ENCODE peak calls at places on chromosomes 16 and 17, in five cellular contexts. Q, D, C, I and J are unnamed samples.

GRCh38 chr17:17702821-17703607 is 21.8 kb downstream of the RAI1 start:
- DNase-seq in Q (no peak), D (peak; percentile 80), C (no peak), I (no peak), J (peak; percentile 84)

GRCh38 chr16:1981972-1982574 is 804 bp upstream of the NOXO1 start:
- DNase-seq in Q (no peak), D (no peak), C (peak; percentile 68), I (no peak), J (no peak)

GRCh38 chr17:66414528-66415175 is 112.2 kb downstream of the PRKCA start:
- DNase-seq in Q (no peak), D (no peak), C (no peak), I (no peak), J (no peak)

GRCh38 chr16:67086829-67087228 is 22.9 kb upstream of the PHAF1 start:
- DNase-seq in Q (peak; percentile 69), D (no peak), C (no peak), I (no peak), J (peak; percentile 5)

GRCh38 chr17:7356072-7356549 is 1.2 kb downstream of the TMEM95 start:
- DNase-seq in Q (peak; percentile 53), D (peak; percentile 97), C (peak; percentile 72), I (peak; percentile 91), J (peak; percentile 97)

GRCh38 chr16:87145181-87146176 is 171.7 kb downstream of the C16orf95 start:
- DNase-seq in Q (peak; percentile 46), D (no peak), C (peak; percentile 16), I (no peak), J (peak; percentile 96)

GRCh38 chr16:64858076-64858475 is 263.8 kb downstream of the CDH11 start:
- DNase-seq in Q (peak; percentile 78), D (no peak), C (no peak), I (no peak), J (no peak)

GRCh38 chr17:79939755-79940154 is 95.9 kb downstream of the TBC1D16 start:
- DNase-seq in Q (no peak), D (no peak), C (no peak), I (no peak), J (peak; percentile 29)

GRCh38 chr17:319266-319665 is 33.3 kb downstream of the RPH3AL start:
- DNase-seq in Q (no peak), D (no peak), C (no peak), I (no peak), J (no peak)

GRCh38 chr16:77499373-77500285 is 64.8 kb upstream of the ADAMTS18 start:
- DNase-seq in Q (no peak), D (no peak), C (peak; percentile 6), I (no peak), J (peak; percentile 60)

GRCh38 chr16:55508941-55509920 is at the start of gene LPCAT2:
- DNase-seq in Q (peak; percentile 84), D (peak; percentile 96), C (peak; percentile 84), I (peak; percentile 94), J (peak; percentile 92)

GRCh38 chr17:78715876-78716275 is 66.2 kb downstream of the CYTH1 start:
- DNase-seq in Q (no peak), D (no peak), C (no peak), I (no peak), J (no peak)

GRCh38 chr16:70657956-70658355 is 11.6 kb downstream of the IL34 start:
- DNase-seq in Q (no peak), D (no peak), C (no peak), I (no peak), J (peak; percentile 75)

DNA sequence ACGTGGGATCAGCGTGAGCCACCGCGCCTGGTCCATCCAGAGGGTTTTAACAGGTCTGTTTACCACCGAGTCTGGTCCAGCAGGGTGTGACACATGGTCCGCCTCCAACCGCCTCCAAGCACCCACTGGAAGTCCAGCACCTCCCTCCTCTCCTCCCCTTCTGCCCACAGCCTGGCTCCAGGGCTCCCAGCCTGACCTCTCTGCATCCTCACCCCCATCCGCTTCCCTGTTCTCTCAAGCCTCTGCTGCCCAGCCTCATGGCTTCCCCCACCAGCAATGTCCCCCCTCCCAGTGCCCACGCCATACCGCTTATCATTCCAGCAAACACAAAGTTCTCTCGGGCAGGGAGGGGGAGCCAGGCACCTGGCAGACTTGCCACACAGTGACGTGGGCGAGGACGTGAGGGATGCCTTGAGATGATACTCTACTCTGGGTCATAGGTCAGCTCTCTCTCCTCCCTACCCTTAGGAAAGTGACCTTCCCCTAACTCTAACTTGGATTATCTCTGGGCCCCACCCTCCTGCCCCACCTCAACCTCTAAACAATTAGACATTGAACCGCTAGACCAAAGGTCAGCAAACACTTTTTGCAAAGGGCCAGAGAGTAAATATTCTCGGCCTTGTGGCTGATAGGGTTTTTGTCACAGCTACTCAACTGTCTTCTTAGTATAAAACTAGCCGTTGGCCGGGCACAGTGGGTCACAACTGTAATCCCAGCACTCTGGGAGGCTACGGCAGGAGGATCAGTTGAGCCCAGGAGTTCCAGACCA is 23.1 kb downstream of the CDC42EP4 start:
- DNase-seq in Q (no peak), D (no peak), C (no peak), I (no peak), J (no peak)
- H3K4me1 ChIP-seq in Q (peaks cover 46% of the 10 kb centered on the region), D (peaks cover 11% of the 10 kb centered on the region), C (peaks cover 50% of the 10 kb centered on the region), I (peaks cover 59% of the 10 kb centered on the region), J (peaks cover 65% of the 10 kb centered on the region)

DNA sequence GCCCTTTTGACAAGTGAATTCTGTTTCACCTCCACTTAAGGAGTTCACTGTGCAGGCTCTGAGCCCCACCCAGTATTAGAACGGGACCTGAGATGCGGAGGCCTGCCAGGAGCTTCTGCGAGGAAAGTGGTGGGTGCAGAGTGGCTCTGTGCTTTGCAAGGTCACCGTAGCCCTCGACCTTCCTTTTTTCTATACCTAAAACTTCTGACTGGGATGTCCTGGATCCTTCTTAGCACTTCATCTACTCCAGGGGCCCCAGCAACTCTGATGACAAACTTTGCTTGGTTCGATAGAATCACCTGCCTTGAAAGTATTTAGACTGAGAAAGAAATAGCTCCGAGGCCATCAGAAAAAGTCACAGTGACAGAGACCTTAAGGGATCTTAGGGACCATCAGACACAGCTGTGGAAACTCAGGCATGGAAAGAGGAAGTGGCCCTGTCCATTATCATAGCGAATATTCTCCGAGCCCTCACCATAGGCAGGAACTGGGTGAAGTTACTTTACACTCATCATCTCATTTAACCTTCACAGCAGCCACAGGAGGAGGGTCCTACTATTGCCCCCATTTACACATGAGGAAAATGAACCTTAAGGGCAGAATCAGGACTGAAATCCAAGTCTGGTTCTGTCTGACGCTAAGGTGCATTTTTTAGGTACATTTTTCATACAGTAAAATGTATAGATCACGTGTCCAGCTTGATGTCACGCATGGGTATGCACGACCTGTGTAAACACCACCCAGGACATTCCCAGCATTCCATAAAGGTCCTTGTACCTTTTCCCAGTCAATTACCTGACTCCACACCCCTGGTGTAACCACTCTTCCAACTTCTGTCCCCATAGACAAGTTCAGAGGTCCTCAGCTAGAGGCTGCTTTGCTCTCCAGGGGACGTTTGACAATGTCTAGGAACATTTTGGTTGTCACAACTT is 690 bp upstream of the KRT13 start:
- DNase-seq in Q (no peak), D (no peak), C (no peak), I (no peak), J (no peak)
- H2AFZ ChIP-seq in Q (no peak overlapping the region), D (no peak overlapping the region), C (no peak overlapping the region), I (no peak overlapping the region), J (no peak overlapping the region)

GRCh38 chr16:68993885-68994284 is 111.6 kb upstream of the HAS3 start:
- DNase-seq in Q (peak; percentile 97), D (no peak), C (peak; percentile 84), I (no peak), J (peak; percentile 82)
- H3K4me2 ChIP-seq in Q (peak overlapping the region; percentile 74), D (peak overlapping the region; percentile 42), C (peak overlapping the region; percentile 62), I (peak overlapping the region; percentile 67), J (peak overlapping the region; percentile 71)

GRCh38 chr17:65394811-65395472 is 166.5 kb downstream of the AXIN2 start:
- DNase-seq in Q (no peak), D (peak; percentile 7), C (no peak), I (no peak), J (no peak)
- H3K4me1 ChIP-seq in Q (no peaks in the 10 kb centered on the region), D (no peaks in the 10 kb centered on the region), C (no peaks in the 10 kb centered on the region), I (no peaks in the 10 kb centered on the region), J (peaks cover 5% of the 10 kb centered on the region)

GRCh38 chr16:3173892-3174617 is 13.9 kb upstream of the OR1F1 start:
- DNase-seq in Q (no peak), D (peak; percentile 97), C (peak; percentile 46), I (peak; percentile 81), J (peak; percentile 81)
- H2AFZ ChIP-seq in Q (peak overlapping the region; percentile 85), D (peak overlapping the region; percentile 12), C (peak overlapping the region; percentile 78), I (peak overlapping the region; percentile 79), J (no peak overlapping the region)